ENCODE peak calls at places on chromosome 1, in four cellular contexts. N is H1, G is HCT116, Q is SK-N-SH. L is an unnamed sample.
A peak's percentile ranks its signal among the peaks of the same experiment; 100 is the strongest.

GRCh38 chr1:115219937-115220336 is 118.1 kb downstream of the NGF start:
- DNase-seq in N (no peak), G (no peak), Q (no peak), L (no peak)

GRCh38 chr1:227318003-227318851 is at the start of gene CDC42BPA:
- DNase-seq in N (peak; percentile 80), G (peak; percentile 57), Q (peak; percentile 95), L (peak; percentile 96)

GRCh38 chr1:147821883-147822282 is 61.5 kb upstream of the GJA5 start:
- DNase-seq in N (no peak), G (no peak), Q (no peak), L (no peak)

GRCh38 chr1:206503591-206504362 is 3.6 kb upstream of the RASSF5 start:
- DNase-seq in N (no peak), G (peak; percentile 78), Q (no peak), L (no peak)

GRCh38 chr1:190975827-190976226 is 498.2 kb upstream of the BRINP3 start:
- DNase-seq in N (no peak), G (no peak), Q (no peak), L (no peak)

GRCh38 chr1:8462298-8462946 is 144.5 kb downstream of the SLC45A1 start:
- DNase-seq in N (no peak), G (no peak), Q (no peak), L (no peak)

GRCh38 chr1:175400811-175401210 is 208.2 kb upstream of the KIAA0040 start:
- DNase-seq in N (no peak), G (no peak), Q (no peak), L (no peak)

GRCh38 chr1:166164995-166165660 is 1.7 kb downstream of the FAM78B start:
- DNase-seq in N (peak; percentile 83), G (no peak), Q (peak; percentile 64), L (no peak)

GRCh38 chr1:205353612-205354011 is 3.1 kb downstream of the KLHDC8A start:
- DNase-seq in N (no peak), G (no peak), Q (no peak), L (no peak)

GRCh38 chr1:29415156-29415830 is 179.0 kb downstream of the PTPRU start:
- DNase-seq in N (peak; percentile 52), G (peak; percentile 54), Q (peak; percentile 61), L (peak; percentile 70)

GRCh38 chr1:41473738-41474362 is 10.6 kb downstream of the EDN2 start:
- DNase-seq in N (no peak), G (no peak), Q (no peak), L (no peak)

GRCh38 chr1:17110555-17110926 is 8.7 kb downstream of the PADI2 start:
- DNase-seq in N (no peak), G (no peak), Q (no peak), L (no peak)

GRCh38 chr1:7375781-7376660 is 395.1 kb upstream of the VAMP3 start:
- DNase-seq in N (no peak), G (no peak), Q (no peak), L (no peak)

GRCh38 chr1:224732367-224733006 is 116.4 kb downstream of the CNIH3 start:
- DNase-seq in N (no peak), G (no peak), Q (no peak), L (no peak)

GRCh38 chr1:53258216-53258615 is 19.9 kb upstream of the MAGOH start:
- DNase-seq in N (no peak), G (no peak), Q (no peak), L (no peak)

GRCh38 chr1:222815367-222815765 is 527 bp downstream of the DISP1 start:
- DNase-seq in N (no peak), G (no peak), Q (peak; percentile 69), L (peak; percentile 44)

GRCh38 chr1:203187306-203188264 is 1.1 kb upstream of the CHI3L1 start:
- DNase-seq in N (no peak), G (no peak), Q (no peak), L (no peak)

GRCh38 chr1:2886631-2887030 is 85.1 kb upstream of the TTC34 start:
- DNase-seq in N (no peak), G (no peak), Q (no peak), L (no peak)

GRCh38 chr1:42684139-42684538 is 1.9 kb downstream of the YBX1 start:
- DNase-seq in N (no peak), G (no peak), Q (peak; percentile 42), L (no peak)

GRCh38 chr1:196078691-196079090 is 529.5 kb downstream of the KCNT2 start:
- DNase-seq in N (no peak), G (no peak), Q (no peak), L (no peak)

GRCh38 chr1:65791860-65792670 is 630 bp upstream of the PDE4B start:
- DNase-seq in N (peak; percentile 66), G (no peak), Q (peak; percentile 57), L (no peak)

GRCh38 chr1:111538343-111539035 is 35.1 kb upstream of the ADORA3 start:
- DNase-seq in N (no peak), G (no peak), Q (no peak), L (no peak)

GRCh38 chr1:29328897-29329775 is 92.8 kb downstream of the PTPRU start:
- DNase-seq in N (no peak), G (no peak), Q (no peak), L (no peak)

GRCh38 chr1:51331206-51332100 is 1.1 kb upstream of the TTC39A start:
- DNase-seq in N (no peak), G (peak; percentile 55), Q (peak; percentile 83), L (peak; percentile 77)
- TF ChIP-seq JUND in N (peak; percentile 83), G (peak; percentile 89), Q (peak; percentile 55), L (no peak)

DNA sequence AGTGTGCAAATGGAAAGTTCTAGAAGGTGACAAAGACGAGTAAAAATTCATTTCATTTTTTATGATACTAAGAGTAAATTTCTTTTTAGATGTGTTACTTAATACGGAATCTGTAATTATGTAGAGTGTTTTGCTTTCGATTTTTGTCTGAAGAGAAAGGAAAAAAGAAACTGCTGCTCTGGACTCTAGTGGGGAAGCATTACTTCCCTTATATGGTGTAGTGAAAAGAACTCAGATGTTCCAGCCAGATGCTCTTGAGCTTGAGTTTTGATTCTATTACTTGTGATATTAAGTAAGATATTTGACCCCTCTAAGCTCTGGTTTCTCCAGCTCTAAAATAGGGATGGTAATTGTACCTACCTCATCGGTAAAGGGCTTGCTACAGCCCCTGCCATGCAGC is 12.2 kb upstream of the GPR161 start:
- DNase-seq in N (no peak), G (no peak), Q (no peak), L (no peak)
- TF ChIP-seq JUND in N (no peak), G (no peak), Q (no peak), L (no peak)

GRCh38 chr1:243495442-243496172 is 239.8 kb downstream of the SDCCAG8 start:
- DNase-seq in N (no peak), G (no peak), Q (no peak), L (no peak)
- TF ChIP-seq JUND in N (no peak), G (no peak), Q (no peak), L (no peak)

GRCh38 chr1:30751830-30752650 is 5.5 kb downstream of the LAPTM5 start:
- DNase-seq in N (no peak), G (no peak), Q (no peak), L (no peak)
- TF ChIP-seq JUND in N (no peak), G (no peak), Q (no peak), L (no peak)

DNA sequence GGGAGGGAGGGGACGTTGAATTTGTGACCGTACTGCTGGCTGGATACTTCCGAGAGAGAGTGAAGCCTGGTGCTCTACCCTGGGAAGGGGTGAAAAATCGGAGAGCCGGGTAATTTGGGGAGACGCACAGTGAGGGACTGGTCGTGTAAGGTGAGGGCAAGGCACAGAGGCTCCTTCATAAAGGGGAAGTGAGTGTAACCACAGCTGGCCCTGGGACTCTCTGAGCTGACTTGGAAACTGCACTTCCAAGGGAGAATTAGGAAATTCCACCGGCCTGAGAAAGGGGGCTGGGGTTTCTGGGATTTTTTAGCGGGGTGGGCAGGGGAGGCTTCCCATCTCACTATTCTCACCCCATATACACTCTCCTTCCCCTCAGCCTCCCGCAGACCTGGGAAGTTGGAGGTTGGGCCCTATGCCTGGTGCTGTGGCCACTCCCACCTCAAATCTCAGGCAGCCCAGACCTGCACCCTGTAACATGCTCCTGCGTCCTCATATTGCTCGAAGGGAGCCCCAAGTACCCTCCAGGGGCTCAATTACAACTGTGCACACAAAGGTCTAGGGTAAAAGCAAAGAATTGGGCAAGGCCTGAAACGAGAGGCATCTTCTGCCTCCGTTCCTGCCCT is 88.2 kb upstream of the IPO9 start:
- DNase-seq in N (no peak), G (no peak), Q (no peak), L (no peak)
- TF ChIP-seq JUND in N (no peak), G (no peak), Q (no peak), L (no peak)

GRCh38 chr1:93839307-93839706 is 39.7 kb downstream of the DNTTIP2 start:
- DNase-seq in N (no peak), G (no peak), Q (no peak), L (no peak)
- TF ChIP-seq JUND in N (no peak), G (no peak), Q (no peak), L (no peak)

L was measured in T47D.